ENCODE peak calls at places on chromosomes 5 and 9, in four cellular contexts. G is sigmoid colon, K is left ventricle myocardium inferior, I is upper lobe of left lung. H is an unnamed sample.
A peak's percentile ranks its signal among the peaks of the same experiment; 100 is the strongest.

GRCh38 chr9:109005678-109006077 is 7.6 kb downstream of the CTNNAL1 start:
- DNase-seq in G (no peak), K (no peak), I (no peak), H (no peak)

GRCh38 chr9:75451045-75451444 is 362.7 kb downstream of the OSTF1 start:
- DNase-seq in G (no peak), K (no peak), I (no peak), H (no peak)

GRCh38 chr9:84851935-84852585 is 182.5 kb downstream of the NTRK2 start:
- DNase-seq in G (no peak), K (no peak), I (no peak), H (peak; percentile 34)

GRCh38 chr5:179805529-179806249 is 977 bp downstream of the MGAT4B start:
- DNase-seq in G (peak; percentile 77), K (no peak), I (no peak), H (no peak)

GRCh38 chr5:142569905-142570304 is 116.0 kb downstream of the FGF1 start:
- DNase-seq in G (no peak), K (no peak), I (no peak), H (no peak)

GRCh38 chr5:56123531-56124243 is 109.4 kb downstream of the ANKRD55 start:
- DNase-seq in G (peak; percentile 73), K (peak; percentile 62), I (peak; percentile 57), H (no peak)

GRCh38 chr5:45774528-45774927 is 78.3 kb upstream of the HCN1 start:
- DNase-seq in G (no peak), K (no peak), I (no peak), H (no peak)

GRCh38 chr9:75909776-75910175 is 19.3 kb downstream of the PCSK5 start:
- DNase-seq in G (no peak), K (no peak), I (no peak), H (no peak)

GRCh38 chr9:107144475-107144874 is 138.6 kb upstream of the RAD23B start:
- DNase-seq in G (no peak), K (no peak), I (peak; percentile 41), H (no peak)

GRCh38 chr5:176359658-176360057 is 1.9 kb downstream of the KIAA1191 start:
- DNase-seq in G (no peak), K (no peak), I (no peak), H (no peak)

DNA sequence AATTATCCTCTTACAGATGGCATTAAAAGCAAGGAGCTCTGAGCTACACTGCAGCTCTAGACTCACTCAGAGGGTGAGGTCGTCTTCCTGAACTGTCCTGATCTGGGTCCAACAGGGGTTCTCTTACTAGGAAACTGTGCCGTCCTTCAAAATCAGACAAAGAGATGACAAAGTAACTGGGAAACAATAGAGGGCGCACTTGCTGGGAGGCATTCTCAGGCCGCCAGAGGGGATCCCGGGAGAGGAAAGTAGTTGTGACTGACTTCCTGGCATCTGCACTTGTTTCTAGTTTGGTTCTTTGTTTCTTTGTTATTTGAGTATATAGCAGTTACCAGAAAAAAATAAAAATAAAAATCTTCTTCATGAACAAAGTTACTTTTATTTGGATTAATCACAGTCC is 142.9 kb upstream of the MSX2 start:
- DNase-seq in G (no peak), K (no peak), I (no peak), H (no peak)
- TF ChIP-seq CTCF in G (no peak), K (peak; percentile 46), I (no peak), H (peak; percentile 17)

GRCh38 chr9:37902804-37903580 is 935 bp downstream of the SLC25A51 start:
- DNase-seq in G (no peak), K (no peak), I (no peak), H (no peak)
- H3K27ac ChIP-seq in G (peak overlapping the region; percentile 91), K (peak overlapping the region; percentile 94), I (peak overlapping the region; percentile 95), H (peak overlapping the region; percentile 75)

GRCh38 chr9:121718501-121718900 is 67.1 kb downstream of the DAB2IP start:
- DNase-seq in G (no peak), K (no peak), I (no peak), H (no peak)

GRCh38 chr9:121721770-121722169 is 70.3 kb downstream of the DAB2IP start:
- DNase-seq in G (peak; percentile 86), K (peak; percentile 70), I (no peak), H (no peak)

GRCh38 chr9:121720311-121720991 is 69.0 kb downstream of the DAB2IP start:
- DNase-seq in G (no peak), K (no peak), I (no peak), H (no peak)

GRCh38 chr9:121718063-121718462 is 66.6 kb downstream of the DAB2IP start:
- DNase-seq in G (peak; percentile 81), K (peak; percentile 58), I (no peak), H (no peak)

DNA sequence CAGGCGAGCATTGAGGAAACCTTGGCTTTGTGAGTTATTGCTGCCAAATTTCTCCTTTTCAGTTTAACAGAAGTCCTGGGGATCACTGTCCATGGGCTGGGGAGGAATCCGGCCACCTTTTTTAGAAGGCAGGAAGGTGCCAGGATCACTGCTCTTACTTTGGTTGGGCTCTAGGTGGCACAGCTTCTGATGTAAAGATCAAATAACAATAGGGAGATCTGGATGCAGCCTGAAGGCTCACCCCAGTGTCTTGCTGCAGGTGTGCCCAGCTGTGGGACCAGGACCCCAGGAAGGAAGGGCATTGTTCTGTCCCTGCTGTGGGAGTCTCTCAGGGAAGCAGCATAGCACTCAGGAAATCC is 69.5 kb downstream of the DAB2IP start:
- DNase-seq in G (no peak), K (no peak), I (no peak), H (no peak)
- TF ChIP-seq CTCF in G (no peak), K (no peak), I (no peak), H (no peak)

DNA sequence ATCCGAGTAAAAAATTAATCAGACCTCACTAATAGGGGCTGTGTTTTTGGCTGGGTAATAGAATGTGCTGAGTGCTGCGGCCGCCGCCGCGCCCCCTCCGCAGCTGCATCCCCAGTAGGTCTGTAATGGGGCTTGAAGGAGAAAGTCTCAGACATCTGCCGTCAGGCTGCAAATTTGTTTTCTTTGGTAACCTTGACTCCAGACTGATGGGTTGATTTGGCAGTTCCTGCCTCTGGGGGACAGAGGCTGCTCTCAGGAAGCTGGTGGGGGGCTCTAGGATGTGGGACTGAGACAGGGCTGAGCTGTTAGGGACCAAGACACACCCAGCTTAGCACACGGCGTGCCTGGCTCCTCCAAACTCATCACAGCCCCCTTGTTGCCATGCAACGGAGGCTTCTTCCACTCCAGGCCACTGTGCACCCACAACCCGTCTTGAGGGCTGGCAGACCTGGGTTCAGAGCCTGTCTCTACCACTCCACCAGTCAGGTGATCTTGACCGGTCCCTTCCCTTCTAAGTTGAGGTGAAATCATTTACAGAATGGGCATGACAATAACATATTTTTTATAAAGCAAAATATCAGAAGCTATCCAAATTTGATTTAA is 144.7 kb downstream of the NSG2 start:
- DNase-seq in G (no peak), K (no peak), I (no peak), H (no peak)
- H3K27ac ChIP-seq in G (no peak overlapping the region), K (no peak overlapping the region), I (no peak overlapping the region), H (no peak overlapping the region)

GRCh38 chr5:14401639-14402038 is 180.0 kb upstream of the OTULINL start:
- DNase-seq in G (no peak), K (no peak), I (no peak), H (no peak)

GRCh38 chr5:14400611-14401010 is 181.0 kb upstream of the OTULINL start:
- DNase-seq in G (no peak), K (no peak), I (no peak), H (no peak)

GRCh38 chr5:14397717-14398116 is 183.9 kb upstream of the OTULINL start:
- DNase-seq in G (no peak), K (no peak), I (no peak), H (no peak)

GRCh38 chr5:14400085-14400484 is 181.5 kb upstream of the OTULINL start:
- DNase-seq in G (no peak), K (no peak), I (no peak), H (no peak)

GRCh38 chr5:14399054-14399657 is 182.4 kb upstream of the OTULINL start:
- DNase-seq in G (no peak), K (no peak), I (no peak), H (no peak)
- TF ChIP-seq CTCF in G (peak; percentile 18), K (peak; percentile 82), I (peak; percentile 51), H (peak; percentile 52)

DNA sequence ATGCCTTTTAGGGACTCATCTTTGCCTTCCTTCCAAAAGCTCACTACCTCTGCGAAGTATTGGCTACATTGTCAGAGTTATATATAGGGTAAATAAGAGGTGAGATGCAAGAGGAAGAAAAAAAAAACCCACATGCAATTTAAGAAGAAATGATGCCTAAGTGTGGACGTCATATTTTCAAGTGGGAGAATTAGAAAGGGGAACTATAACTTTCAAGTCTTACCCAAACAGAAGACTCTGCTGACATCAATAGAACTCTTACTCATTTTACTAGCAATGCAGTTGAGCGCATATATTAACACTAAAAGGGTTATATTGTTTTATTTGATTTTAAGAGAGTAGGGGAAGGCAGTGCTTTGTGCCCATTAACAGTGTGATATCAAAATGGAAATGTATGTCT is 15.7 kb downstream of the EBF1 start:
- DNase-seq in G (no peak), K (no peak), I (no peak), H (no peak)
- H3K27ac ChIP-seq in G (no peak overlapping the region), K (no peak overlapping the region), I (no peak overlapping the region), H (no peak overlapping the region)

GRCh38 chr5:3007577-3007976 is 256.1 kb upstream of the IRX2 start:
- DNase-seq in G (peak; percentile 8), K (no peak), I (no peak), H (no peak)

GRCh38 chr5:3010301-3010952 is 258.9 kb upstream of the IRX2 start:
- DNase-seq in G (peak; percentile 26), K (no peak), I (no peak), H (no peak)

GRCh38 chr5:3011764-3012017 is 260.2 kb upstream of the IRX2 start:
- DNase-seq in G (no peak), K (no peak), I (no peak), H (no peak)

GRCh38 chr5:3010953-3011763 is 259.7 kb upstream of the IRX2 start:
- DNase-seq in G (peak; percentile 29), K (no peak), I (no peak), H (no peak)

GRCh38 chr5:3009605-3010004 is 258.1 kb upstream of the IRX2 start:
- DNase-seq in G (peak; percentile 9), K (no peak), I (no peak), H (no peak)
- TF ChIP-seq CTCF in G (no peak), K (no peak), I (no peak), H (no peak)

H was measured in tibial nerve.